ENCODE peak calls at places on chromosomes 2 and 18, in ten cellular contexts. Q is activated CD4-positive, alpha-beta T cell treated with anti-CD3 and anti-CD28 coated beads, Interleukin-2, amount 50 U/mL, for 24 hours; Z is neural progenitor cell; V is stimulated activated CD4-positive, alpha-beta T cell treated with anti-CD3 and anti-CD28 coated beads, Interleukin-2, amount 100 ng/mL, for 48 hours; F is small intestine; D is keratinocyte; Y is heart left ventricle; M is KG1; B is activated naive CD4-positive, alpha-beta T cell treated with anti-CD3 and anti-CD28 coated beads, Interleukin-2, amount 10 ng/mL, durations not matched to agents 7 days and 5 days; K is NCI-H748 treated with DMSO at 0.1 percent for 48 hours. I is an unnamed sample.

GRCh38 chr18:5444269-5444668 is 99.5 kb downstream of the EPB41L3 start:
- DNase-seq in Q (no peak), Z (no peak), V (no peak), F (no peak), D (no peak), Y (no peak), M (no peak), B (no peak), K (no peak), I (no peak)

GRCh38 chr18:12373032-12373770 is 3.8 kb downstream of the AFG3L2 start:
- DNase-seq in Q (no peak), Z (no peak), V (no peak), F (peak), D (no peak), Y (peak), M (no peak), B (no peak), K (no peak), I (no peak)

GRCh38 chr2:177692042-177692823 is 299.7 kb downstream of the AGPS start:
- DNase-seq in Q (no peak), Z (no peak), V (no peak), F (no peak), D (no peak), Y (no peak), M (no peak), B (no peak), K (no peak), I (no peak)

GRCh38 chr2:199458806-199459285 is 1.1 kb upstream of the SATB2 start:
- DNase-seq in Q (no peak), Z (no peak), V (no peak), F (no peak), D (no peak), Y (peak), M (no peak), B (no peak), K (no peak), I (peak)

GRCh38 chr18:79397830-79398761 is 2.4 kb downstream of the NFATC1 start:
- DNase-seq in Q (no peak), Z (no peak), V (no peak), F (no peak), D (no peak), Y (peak), M (no peak), B (no peak), K (no peak), I (no peak)

GRCh38 chr18:10350661-10351060 is 103.8 kb upstream of the APCDD1 start:
- DNase-seq in Q (no peak), Z (no peak), V (no peak), F (no peak), D (no peak), Y (no peak), M (no peak), B (no peak), K (no peak), I (no peak)

GRCh38 chr2:96521219-96521618 is 15.3 kb upstream of the ARID5A start:
- DNase-seq in Q (no peak), Z (no peak), V (no peak), F (no peak), D (no peak), Y (no peak), M (no peak), B (no peak), K (no peak), I (no peak)

GRCh38 chr2:163734911-163735691 is 707 bp downstream of the FIGN start:
- DNase-seq in Q (no peak), Z (peak), V (no peak), F (no peak), D (no peak), Y (no peak), M (no peak), B (no peak), K (peak), I (peak)

GRCh38 chr2:142462291-142462690 is 331.5 kb upstream of the LRP1B start:
- DNase-seq in Q (no peak), Z (no peak), V (no peak), F (no peak), D (no peak), Y (no peak), M (no peak), B (no peak), K (no peak), I (no peak)

GRCh38 chr18:32937007-32937540 is 164.3 kb upstream of the KLHL14 start:
- DNase-seq in Q (no peak), Z (peak), V (no peak), F (no peak), D (no peak), Y (no peak), M (no peak), B (no peak), K (no peak), I (no peak)

GRCh38 chr2:99698896-99699295 is 209.1 kb upstream of the REV1 start:
- DNase-seq in Q (no peak), Z (no peak), V (no peak), F (no peak), D (no peak), Y (no peak), M (no peak), B (no peak), K (no peak), I (no peak)

GRCh38 chr2:67046568-67046967 is 350.6 kb upstream of the ETAA1 start:
- DNase-seq in Q (no peak), Z (no peak), V (no peak), F (peak), D (no peak), Y (no peak), M (no peak), B (no peak), K (no peak), I (no peak)

GRCh38 chr2:241041557-241042158 is 43.2 kb downstream of the SNED1 start:
- DNase-seq in Q (no peak), Z (no peak), V (no peak), F (no peak), D (no peak), Y (no peak), M (no peak), B (no peak), K (no peak), I (no peak)

I was measured in NCI-H2227 treated with DMSO at 0.1 percent for 48 hours.